ENCODE peak calls at places on chromosomes 11 and 22, in four cellular contexts. K is Caco-2; T is stimulated activated CD4-positive, alpha-beta T cell treated with anti-CD3 and anti-CD28 coated beads, Interleukin-12 subunit alpha, Interleukin-12 subunit beta, amount 100 ng/mL, for 4 hours; O is MV-4-11. F is an unnamed sample.

GRCh38 chr22:22929381-22930221 is 42.0 kb downstream of the IGLL5 start:
- DNase-seq in K (no peak), T (no peak), O (no peak), F (no peak)

GRCh38 chr11:128616158-128616557 is 28.8 kb upstream of the ETS1 start:
- DNase-seq in K (no peak), T (no peak), O (no peak), F (no peak)

GRCh38 chr11:9765320-9766101 is 101.6 kb downstream of the SWAP70 start:
- DNase-seq in K (peak), T (no peak), O (no peak), F (peak)

GRCh38 chr22:44109417-44109816 is 71.3 kb upstream of the PARVG start:
- DNase-seq in K (no peak), T (no peak), O (no peak), F (no peak)

GRCh38 chr11:128520206-128520885 is 67.0 kb downstream of the ETS1 start:
- DNase-seq in K (no peak), T (no peak), O (no peak), F (no peak)

GRCh38 chr11:77324508-77324907 is 23.0 kb upstream of the GDPD4 start:
- DNase-seq in K (no peak), T (no peak), O (no peak), F (no peak)

GRCh38 chr22:27978875-27979274 is 59.8 kb upstream of the PITPNB start:
- DNase-seq in K (no peak), T (no peak), O (no peak), F (no peak)

GRCh38 chr22:38135133-38135706 is 24.7 kb upstream of the BAIAP2L2 start:
- DNase-seq in K (no peak), T (no peak), O (peak), F (no peak)

GRCh38 chr22:44697423-44698179 is 4.4 kb upstream of the PRR5 start:
- DNase-seq in K (peak), T (peak), O (peak), F (peak)

GRCh38 chr11:101346591-101346990 is 217.0 kb upstream of the PGR start:
- DNase-seq in K (no peak), T (no peak), O (no peak), F (no peak)

GRCh38 chr11:20030472-20030871 is 129.8 kb downstream of the DBX1 start:
- DNase-seq in K (no peak), T (no peak), O (no peak), F (no peak)

GRCh38 chr11:78646564-78647185 is 72.0 kb upstream of the NARS2 start:
- DNase-seq in K (peak), T (peak), O (no peak), F (peak)

GRCh38 chr11:46668480-46669085 is 31.8 kb downstream of the ARHGAP1 start:
- DNase-seq in K (no peak), T (no peak), O (no peak), F (no peak)

GRCh38 chr22:47166446-47167016 is 404.1 kb downstream of the TBC1D22A start:
- DNase-seq in K (peak), T (no peak), O (no peak), F (no peak)